ENCODE peak calls at places on chromosome 19, in five cellular contexts. N is esophagus squamous epithelium; V is cardiac muscle cell; C is activated T-helper 1 cell treated with anti-CD3 and anti-CD28 coated beads, Interleukin-12 subunit alpha, Interleukin-12 subunit beta, Interleukin-2, Interleukin-4 antibody, amounts not matched to agents 30 ng/mL and 10 ng/mL and 1 ng/mL, durations not matched to agents 14 hours and 24 hours and 36 hours; M is testis. S is an unnamed sample.

GRCh38 chr19:34667349-34668076 is 9.4 kb downstream of the SCGB2B2 start:
- DNase-seq in V (no peak), M (no peak), N (no peak), C (no peak), S (no peak)

GRCh38 chr19:22784051-22784450 is at the start of gene ZNF99:
- DNase-seq in V (no peak), C (no peak), N (no peak), M (peak), S (peak)

GRCh38 chr19:48961673-48962028 is 3.5 kb upstream of the FTL start:
- DNase-seq in M (no peak), N (no peak), C (no peak), V (no peak), S (no peak)

GRCh38 chr19:45492627-45493470 is 4.0 kb downstream of the RTN2 start:
- DNase-seq in C (no peak), V (peak), N (no peak), M (no peak), S (peak)

GRCh38 chr19:55687281-55688172 is 12.5 kb downstream of the EPN1 start:
- DNase-seq in C (no peak), M (no peak), N (no peak), V (no peak), S (no peak)

GRCh38 chr19:40519352-40520322 is 52.8 kb downstream of the SPTBN4 start:
- DNase-seq in V (no peak), M (no peak), C (no peak), N (no peak), S (no peak)

GRCh38 chr19:653425-653824 is 9.6 kb downstream of the RNF126 start:
- DNase-seq in M (no peak), N (no peak), V (no peak), C (no peak), S (no peak)

GRCh38 chr19:45976180-45976579 is 2.5 kb upstream of the NOVA2 start:
- DNase-seq in V (no peak), C (no peak), N (no peak), M (no peak), S (peak)

GRCh38 chr19:33686687-33687541 is 65.2 kb downstream of the CHST8 start:
- DNase-seq in N (no peak), V (no peak), C (no peak), M (no peak), S (no peak)

GRCh38 chr19:35213678-35214632 is 14.6 kb downstream of the FAM187B start:
- DNase-seq in N (peak), V (no peak), C (peak), M (peak), S (peak)

GRCh38 chr19:2561221-2561620 is 85.3 kb downstream of the GADD45B start:
- DNase-seq in M (no peak), C (no peak), V (no peak), N (no peak), S (no peak)

GRCh38 chr19:40273469-40274360 is 11.4 kb downstream of the AKT2 start:
- DNase-seq in N (no peak), C (no peak), V (no peak), M (no peak), S (peak)

GRCh38 chr19:8483165-8483564 is 19.3 kb downstream of the PRAM1 start:
- DNase-seq in V (no peak), C (no peak), M (no peak), N (no peak), S (no peak)

GRCh38 chr19:41904118-41904870 is 21.3 kb downstream of the ARHGEF1 start:
- DNase-seq in V (no peak), M (no peak), N (no peak), C (no peak), S (no peak)

GRCh38 chr19:9381367-9381785 is 18.6 kb downstream of the ZNF177 start:
- DNase-seq in N (no peak), M (no peak), V (no peak), C (no peak), S (no peak)

GRCh38 chr19:55693336-55693974 is 18.4 kb downstream of the EPN1 start:
- DNase-seq in V (no peak), N (no peak), M (no peak), C (no peak), S (no peak)

GRCh38 chr19:15587663-15588062 is 27.4 kb upstream of the CYP4F8 start:
- DNase-seq in C (no peak), N (no peak), M (no peak), V (no peak), S (no peak)

GRCh38 chr19:1590641-1591397 is 1.8 kb downstream of the MBD3 start:
- DNase-seq in N (no peak), V (peak), C (no peak), M (no peak), S (no peak)

GRCh38 chr19:16244091-16244490 is 46.4 kb downstream of the AP1M1 start:
- DNase-seq in V (no peak), C (peak), M (no peak), N (no peak), S (no peak)

GRCh38 chr19:4357095-4357797 is 13.9 kb downstream of the MPND start:
- DNase-seq in V (no peak), M (no peak), C (no peak), N (no peak), S (peak)

GRCh38 chr19:5057860-5058259 is 88.9 kb downstream of the KDM4B start:
- DNase-seq in N (no peak), V (peak), M (no peak), C (no peak), S (peak)

GRCh38 chr19:16496613-16496983 is 404 bp downstream of the C19orf44 start:
- DNase-seq in V (no peak), N (no peak), C (no peak), M (peak), S (no peak)

GRCh38 chr19:41324921-41325639 is 15.1 kb downstream of the CCDC97 start:
- DNase-seq in M (no peak), V (peak), C (no peak), N (no peak), S (no peak)

GRCh38 chr19:6319376-6319775 is 14.0 kb downstream of the ACER1 start:
- DNase-seq in M (no peak), C (no peak), N (no peak), V (no peak), S (no peak)

GRCh38 chr19:19459707-19460251 is 54.3 kb downstream of the GATAD2A start:
- DNase-seq in V (no peak), C (peak), M (no peak), N (no peak), S (peak)

GRCh38 chr19:52474351-52475127 is 21.2 kb downstream of the ZNF578 start:
- DNase-seq in V (no peak), C (no peak), M (no peak), N (no peak), S (no peak)

GRCh38 chr19:45470147-45471081 is 2.6 kb downstream of the FOSB start:
- DNase-seq in V (peak), C (no peak), M (no peak), N (no peak), S (no peak)

GRCh38 chr19:41939861-41940442 is 11.7 kb upstream of the ERFL start:
- DNase-seq in N (no peak), V (peak), M (peak), C (no peak), S (no peak)

GRCh38 chr19:46716013-46716671 is 772 bp downstream of the PRKD2 start:
- DNase-seq in M (no peak), N (no peak), C (no peak), V (peak), S (no peak)

GRCh38 chr19:17021793-17022590 is 4.6 kb downstream of the CPAMD8 start:
- DNase-seq in N (no peak), V (no peak), M (no peak), C (no peak), S (no peak)

GRCh38 chr19:4844348-4845179 is 13.1 kb upstream of the TICAM1 start:
- DNase-seq in M (no peak), C (no peak), N (no peak), V (no peak), S (no peak)

GRCh38 chr19:29268721-29269483 is 56.0 kb upstream of the UQCRFS1 start:
- DNase-seq in M (no peak), C (no peak), N (no peak), V (peak), S (no peak)

GRCh38 chr19:11984986-11985385 is 20.1 kb downstream of the ZNF763 start:
- DNase-seq in M (no peak), C (no peak), N (no peak), V (peak), S (no peak)

GRCh38 chr19:16736709-16737108 is 17.1 kb downstream of the NWD1 start:
- DNase-seq in M (no peak), C (no peak), V (no peak), N (no peak), S (no peak)

GRCh38 chr19:36916991-36917390 is 859 bp downstream of the ZNF568 start:
- DNase-seq in C (no peak), M (peak), N (no peak), V (peak), S (peak)